ENCODE peak calls at places on chromosomes 2 and 18, in five cellular contexts. One of them, this sample, is unnamed.

GRCh38 chr2:99660616-99661416 is 171.0 kb upstream of the REV1 start:
- DNase-seq in endodermal cell: no peak
- DNase-seq in endothelial cell: no peak
- DNase-seq in GM12865: no peak
- DNase-seq in dorsolateral prefrontal cortex: no peak
- DNase-seq in this sample: no peak

GRCh38 chr2:118032169-118033013 is 18.5 kb upstream of the CCDC93 start:
- DNase-seq in endodermal cell: peak
- DNase-seq in endothelial cell: peak
- DNase-seq in GM12865: peak
- DNase-seq in dorsolateral prefrontal cortex: no peak
- DNase-seq in this sample: peak

GRCh38 chr2:10361220-10361588 is 58.5 kb downstream of the HPCAL1 start:
- DNase-seq in endodermal cell: no peak
- DNase-seq in endothelial cell: no peak
- DNase-seq in GM12865: no peak
- DNase-seq in dorsolateral prefrontal cortex: no peak
- DNase-seq in this sample: no peak

GRCh38 chr2:143083636-143084035 is 45.6 kb upstream of the ARHGAP15 start:
- DNase-seq in endodermal cell: no peak
- DNase-seq in endothelial cell: no peak
- DNase-seq in GM12865: no peak
- DNase-seq in dorsolateral prefrontal cortex: no peak
- DNase-seq in this sample: no peak

GRCh38 chr2:75679556-75679955 is 31.2 kb downstream of the GCFC2 start:
- DNase-seq in endodermal cell: no peak
- DNase-seq in endothelial cell: no peak
- DNase-seq in GM12865: no peak
- DNase-seq in dorsolateral prefrontal cortex: no peak
- DNase-seq in this sample: no peak

GRCh38 chr2:45255568-45255967 is 246.3 kb upstream of the SIX2 start:
- DNase-seq in endodermal cell: no peak
- DNase-seq in endothelial cell: no peak
- DNase-seq in GM12865: no peak
- DNase-seq in dorsolateral prefrontal cortex: no peak
- DNase-seq in this sample: no peak

GRCh38 chr18:58671941-58672565 is 788 bp downstream of the MALT1 start:
- DNase-seq in endodermal cell: no peak
- DNase-seq in endothelial cell: no peak
- DNase-seq in GM12865: peak
- DNase-seq in dorsolateral prefrontal cortex: no peak
- DNase-seq in this sample: no peak

GRCh38 chr2:233234264-233234663 is 17.2 kb upstream of the ATG16L1 start:
- DNase-seq in endodermal cell: no peak
- DNase-seq in endothelial cell: no peak
- DNase-seq in GM12865: no peak
- DNase-seq in dorsolateral prefrontal cortex: no peak
- DNase-seq in this sample: no peak

GRCh38 chr2:127865926-127866325 is 8.0 kb upstream of the POLR2D start:
- DNase-seq in endodermal cell: no peak
- DNase-seq in endothelial cell: no peak
- DNase-seq in GM12865: no peak
- DNase-seq in dorsolateral prefrontal cortex: no peak
- DNase-seq in this sample: no peak

GRCh38 chr2:240298316-240298790 is 137.1 kb upstream of the GPC1 start:
- DNase-seq in endodermal cell: no peak
- DNase-seq in endothelial cell: no peak
- DNase-seq in GM12865: no peak
- DNase-seq in dorsolateral prefrontal cortex: no peak
- DNase-seq in this sample: no peak

GRCh38 chr2:60633615-60634014 is 80.2 kb upstream of the BCL11A start:
- DNase-seq in endodermal cell: peak
- DNase-seq in endothelial cell: no peak
- DNase-seq in GM12865: no peak
- DNase-seq in dorsolateral prefrontal cortex: no peak
- DNase-seq in this sample: no peak

GRCh38 chr2:43648979-43649701 is 12.1 kb downstream of the PLEKHH2 start:
- DNase-seq in endodermal cell: no peak
- DNase-seq in endothelial cell: no peak
- DNase-seq in GM12865: no peak
- DNase-seq in dorsolateral prefrontal cortex: no peak
- DNase-seq in this sample: no peak

GRCh38 chr2:241943209-241943850 is 73.8 kb downstream of the RTP5 start:
- DNase-seq in endodermal cell: peak
- DNase-seq in endothelial cell: no peak
- DNase-seq in GM12865: no peak
- DNase-seq in dorsolateral prefrontal cortex: no peak
- DNase-seq in this sample: no peak

GRCh38 chr2:121649652-121650553 is 641 bp upstream of the CLASP1 start:
- DNase-seq in endodermal cell: peak
- DNase-seq in endothelial cell: peak
- DNase-seq in GM12865: peak
- DNase-seq in dorsolateral prefrontal cortex: peak
- DNase-seq in this sample: peak

GRCh38 chr18:59837586-59837985 is 62.2 kb upstream of the PMAIP1 start:
- DNase-seq in endodermal cell: peak
- DNase-seq in endothelial cell: peak
- DNase-seq in GM12865: peak
- DNase-seq in dorsolateral prefrontal cortex: no peak
- DNase-seq in this sample: peak

GRCh38 chr2:174014699-174015070 is 49.5 kb upstream of the SP3 start:
- DNase-seq in endodermal cell: no peak
- DNase-seq in endothelial cell: no peak
- DNase-seq in GM12865: no peak
- DNase-seq in dorsolateral prefrontal cortex: no peak
- DNase-seq in this sample: no peak

GRCh38 chr2:16973586-16974274 is 308.1 kb upstream of the CYRIA start:
- DNase-seq in endodermal cell: no peak
- DNase-seq in endothelial cell: no peak
- DNase-seq in GM12865: no peak
- DNase-seq in dorsolateral prefrontal cortex: no peak
- DNase-seq in this sample: no peak

GRCh38 chr18:29181151-29181901 is 1004.4 kb upstream of the CDH2 start:
- DNase-seq in endodermal cell: no peak
- DNase-seq in endothelial cell: no peak
- DNase-seq in GM12865: no peak
- DNase-seq in dorsolateral prefrontal cortex: no peak
- DNase-seq in this sample: no peak

GRCh38 chr2:169636440-169637097 is 52.4 kb downstream of the PPIG start:
- DNase-seq in endodermal cell: no peak
- DNase-seq in endothelial cell: no peak
- DNase-seq in GM12865: no peak
- DNase-seq in dorsolateral prefrontal cortex: no peak
- DNase-seq in this sample: no peak

GRCh38 chr2:155412599-155412998 is 714.1 kb downstream of the KCNJ3 start:
- DNase-seq in endodermal cell: no peak
- DNase-seq in endothelial cell: no peak
- DNase-seq in GM12865: peak
- DNase-seq in dorsolateral prefrontal cortex: no peak
- DNase-seq in this sample: no peak

GRCh38 chr2:98029718-98030222 is 34.0 kb upstream of the TMEM131 start:
- DNase-seq in endodermal cell: peak
- DNase-seq in endothelial cell: no peak
- DNase-seq in GM12865: no peak
- DNase-seq in dorsolateral prefrontal cortex: no peak
- DNase-seq in this sample: no peak

GRCh38 chr18:24402209-24402785 is 4.7 kb upstream of the OSBPL1A start:
- DNase-seq in endodermal cell: peak
- DNase-seq in endothelial cell: peak
- DNase-seq in GM12865: no peak
- DNase-seq in dorsolateral prefrontal cortex: no peak
- DNase-seq in this sample: no peak

GRCh38 chr18:22601481-22601880 is 183.8 kb upstream of the CTAGE1 start:
- DNase-seq in endodermal cell: no peak
- DNase-seq in endothelial cell: no peak
- DNase-seq in GM12865: no peak
- DNase-seq in dorsolateral prefrontal cortex: no peak
- DNase-seq in this sample: no peak

GRCh38 chr18:42719221-42719620 is 396.3 kb downstream of the RIT2 start:
- DNase-seq in endodermal cell: no peak
- DNase-seq in endothelial cell: no peak
- DNase-seq in GM12865: no peak
- DNase-seq in dorsolateral prefrontal cortex: no peak
- DNase-seq in this sample: no peak

GRCh38 chr2:216426938-216427337 is 14.7 kb downstream of the SMARCAL1 start:
- DNase-seq in endodermal cell: no peak
- DNase-seq in endothelial cell: no peak
- DNase-seq in GM12865: no peak
- DNase-seq in dorsolateral prefrontal cortex: no peak
- DNase-seq in this sample: no peak

GRCh38 chr2:39705638-39706037 is 39.9 kb downstream of the TMEM178A start:
- DNase-seq in endodermal cell: no peak
- DNase-seq in endothelial cell: no peak
- DNase-seq in GM12865: no peak
- DNase-seq in dorsolateral prefrontal cortex: no peak
- DNase-seq in this sample: no peak

GRCh38 chr18:11761553-11761952 is 72.5 kb downstream of the GNAL start:
- DNase-seq in endodermal cell: peak
- DNase-seq in endothelial cell: no peak
- DNase-seq in GM12865: peak
- DNase-seq in dorsolateral prefrontal cortex: no peak
- DNase-seq in this sample: no peak

GRCh38 chr2:143145056-143145455 is 15.8 kb downstream of the ARHGAP15 start:
- DNase-seq in endodermal cell: no peak
- DNase-seq in endothelial cell: no peak
- DNase-seq in GM12865: no peak
- DNase-seq in dorsolateral prefrontal cortex: no peak
- DNase-seq in this sample: no peak

GRCh38 chr2:118529931-118530330 is 317.5 kb downstream of the EN1 start:
- DNase-seq in endodermal cell: peak
- DNase-seq in endothelial cell: no peak
- DNase-seq in GM12865: no peak
- DNase-seq in dorsolateral prefrontal cortex: no peak
- DNase-seq in this sample: no peak

GRCh38 chr2:101792208-101792607 is 94.7 kb downstream of the MAP4K4 start:
- DNase-seq in endodermal cell: no peak
- DNase-seq in endothelial cell: no peak
- DNase-seq in GM12865: no peak
- DNase-seq in dorsolateral prefrontal cortex: no peak
- DNase-seq in this sample: no peak

GRCh38 chr18:36411745-36412168 is 114.2 kb downstream of the FHOD3 start:
- DNase-seq in endodermal cell: peak
- DNase-seq in endothelial cell: peak
- DNase-seq in GM12865: peak
- DNase-seq in dorsolateral prefrontal cortex: no peak
- DNase-seq in this sample: peak
- TF ChIP-seq CTCF in endodermal cell: peak
- TF ChIP-seq CTCF in endothelial cell: peak
- TF ChIP-seq CTCF in GM12865: peak
- TF ChIP-seq CTCF in dorsolateral prefrontal cortex: no peak
- TF ChIP-seq CTCF in this sample: peak

DNA sequence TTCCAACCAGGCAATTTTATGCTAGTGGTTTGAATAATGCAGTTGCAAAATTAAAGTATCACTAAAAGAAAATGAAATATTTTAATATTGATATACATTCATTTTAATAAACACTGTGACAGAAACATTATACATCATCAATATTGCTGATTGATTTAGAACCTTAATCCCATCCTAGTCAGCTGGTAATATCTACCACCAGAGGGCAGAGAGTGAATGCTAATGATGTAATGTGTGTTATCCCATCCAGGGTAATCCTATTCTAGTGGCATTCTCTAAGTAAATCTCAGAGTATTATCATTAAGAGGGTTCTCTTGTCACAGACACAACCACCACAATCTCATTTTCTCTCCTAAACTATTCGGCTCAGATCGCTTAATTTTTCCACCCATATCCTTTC is 477.4 kb downstream of the CPS1 start:
- DNase-seq in endodermal cell: no peak
- DNase-seq in endothelial cell: no peak
- DNase-seq in GM12865: no peak
- DNase-seq in dorsolateral prefrontal cortex: no peak
- DNase-seq in this sample: peak
- TF ChIP-seq CTCF in endodermal cell: peak
- TF ChIP-seq CTCF in endothelial cell: peak
- TF ChIP-seq CTCF in GM12865: peak
- TF ChIP-seq CTCF in dorsolateral prefrontal cortex: peak
- TF ChIP-seq CTCF in this sample: peak

GRCh38 chr2:31137211-31138036 is 816 bp downstream of the GALNT14 start:
- DNase-seq in endodermal cell: peak
- DNase-seq in endothelial cell: peak
- DNase-seq in GM12865: no peak
- DNase-seq in dorsolateral prefrontal cortex: no peak
- DNase-seq in this sample: peak

GRCh38 chr2:31136732-31137131 is 1.5 kb downstream of the GALNT14 start:
- DNase-seq in endodermal cell: no peak
- DNase-seq in endothelial cell: no peak
- DNase-seq in GM12865: no peak
- DNase-seq in dorsolateral prefrontal cortex: no peak
- DNase-seq in this sample: peak

GRCh38 chr2:31136000-31136399 is 2.2 kb downstream of the GALNT14 start:
- DNase-seq in endodermal cell: no peak
- DNase-seq in endothelial cell: no peak
- DNase-seq in GM12865: no peak
- DNase-seq in dorsolateral prefrontal cortex: no peak
- DNase-seq in this sample: no peak

GRCh38 chr2:31140151-31140550 is 1.9 kb upstream of the GALNT14 start:
- DNase-seq in endodermal cell: no peak
- DNase-seq in endothelial cell: no peak
- DNase-seq in GM12865: no peak
- DNase-seq in dorsolateral prefrontal cortex: peak
- DNase-seq in this sample: no peak

DNA sequence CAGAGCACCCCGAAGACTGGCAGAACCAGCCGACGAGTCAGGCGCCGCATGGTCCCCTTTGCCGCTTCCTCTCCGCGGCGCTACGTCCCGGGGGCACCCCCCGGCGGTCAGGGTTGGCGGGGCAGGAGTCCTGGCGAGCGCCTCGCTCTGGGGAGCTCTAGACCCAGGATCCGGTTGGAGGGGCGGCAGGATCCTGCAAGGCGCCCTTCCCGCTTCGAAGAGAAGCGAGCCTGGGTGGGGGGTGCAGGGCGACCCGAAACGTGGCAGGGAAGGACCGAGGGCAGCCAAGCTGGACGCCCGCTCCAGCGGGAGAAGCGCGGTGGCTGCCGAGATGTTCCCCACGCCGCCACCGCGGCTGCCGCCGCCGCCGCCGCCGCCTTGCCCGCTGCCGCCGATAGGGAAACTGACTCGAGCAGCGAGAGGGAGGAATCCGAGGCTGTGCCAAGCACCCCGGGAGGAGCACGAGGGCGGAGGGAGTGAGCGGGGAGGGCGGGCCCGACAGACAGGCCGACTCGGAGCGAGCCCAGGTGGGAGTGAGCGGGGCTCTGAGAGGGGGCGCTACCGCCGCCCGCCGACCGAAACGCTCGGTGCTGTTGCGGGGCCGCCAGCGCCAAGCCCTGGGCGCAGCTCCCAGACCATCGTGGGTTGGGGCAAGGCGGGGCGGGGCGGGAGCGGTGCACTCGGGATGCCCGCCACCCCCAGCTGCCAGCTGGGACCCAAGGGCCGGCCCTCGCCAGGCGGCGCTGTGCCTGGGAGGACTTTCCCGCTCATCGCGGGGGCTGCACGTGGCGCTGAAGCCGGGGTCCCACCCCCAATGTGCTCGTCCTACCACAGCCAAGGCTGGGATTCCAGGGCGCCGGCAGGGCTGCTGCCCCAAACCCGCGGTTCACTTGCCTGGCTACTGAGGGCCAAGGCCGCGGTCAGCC is at the start of gene GALNT14:
- DNase-seq in endodermal cell: peak
- DNase-seq in endothelial cell: peak
- DNase-seq in GM12865: peak
- DNase-seq in dorsolateral prefrontal cortex: peak
- DNase-seq in this sample: peak
- TF ChIP-seq CTCF in endodermal cell: peak
- TF ChIP-seq CTCF in endothelial cell: peak
- TF ChIP-seq CTCF in GM12865: peak
- TF ChIP-seq CTCF in dorsolateral prefrontal cortex: peak
- TF ChIP-seq CTCF in this sample: peak

GRCh38 chr2:64337314-64337713 is 116.6 kb upstream of the LGALSL start:
- DNase-seq in endodermal cell: no peak
- DNase-seq in endothelial cell: no peak
- DNase-seq in GM12865: no peak
- DNase-seq in dorsolateral prefrontal cortex: no peak
- DNase-seq in this sample: no peak
- TF ChIP-seq CTCF in endodermal cell: peak
- TF ChIP-seq CTCF in endothelial cell: no peak
- TF ChIP-seq CTCF in GM12865: no peak
- TF ChIP-seq CTCF in dorsolateral prefrontal cortex: no peak
- TF ChIP-seq CTCF in this sample: no peak